ENCODE peak calls at places on chromosome 19, in five cellular contexts. E is activated T-cell treated with anti-CD3 and anti-CD28 coated beads, Interleukin-2, amount 50 U/mL, for 72 hours; V is frontal cortex; D is left colon; M is NCI-H524 treated with DMSO at 0.1 percent for 48 hours. T is an unnamed sample.

GRCh38 chr19:48117515-48118330 is 7.1 kb upstream of the PLA2G4C start:
- DNase-seq in D (no peak), M (no peak), V (no peak), E (no peak), T (no peak)

GRCh38 chr19:46847528-46847927 is 3.1 kb downstream of the AP2S1 start:
- DNase-seq in D (no peak), E (no peak), V (no peak), M (no peak), T (no peak)

GRCh38 chr19:6674868-6675305 is 4.9 kb upstream of the TNFSF14 start:
- DNase-seq in M (no peak), V (peak), E (peak), D (peak), T (no peak)

GRCh38 chr19:51491586-51491985 is 10.0 kb downstream of the SIGLEC12 start:
- DNase-seq in D (no peak), V (no peak), E (no peak), M (no peak), T (no peak)

GRCh38 chr19:10919352-10920287 is 8.8 kb downstream of the YIPF2 start:
- DNase-seq in M (no peak), D (no peak), E (no peak), V (no peak), T (no peak)

GRCh38 chr19:2215281-2215751 is 20.8 kb downstream of the PLEKHJ1 start:
- DNase-seq in V (no peak), D (no peak), M (no peak), E (peak), T (no peak)

GRCh38 chr19:4987286-4987685 is 18.4 kb downstream of the KDM4B start:
- DNase-seq in D (no peak), E (no peak), M (no peak), V (no peak), T (peak)

GRCh38 chr19:49567722-49568454 is 12.5 kb downstream of the NOSIP start:
- DNase-seq in M (no peak), E (no peak), V (no peak), D (peak), T (no peak)

GRCh38 chr19:49180659-49181058 is 23.1 kb downstream of the TRPM4 start:
- DNase-seq in V (no peak), M (no peak), E (no peak), D (no peak), T (no peak)

GRCh38 chr19:5149930-5150329 is 181.0 kb downstream of the KDM4B start:
- DNase-seq in M (no peak), V (no peak), D (no peak), E (no peak), T (peak)

GRCh38 chr19:16112778-16113177 is 1.1 kb downstream of the RAB8A start:
- DNase-seq in V (no peak), M (no peak), D (no peak), E (no peak), T (no peak)

GRCh38 chr19:33638167-33639033 is 16.6 kb downstream of the CHST8 start:
- DNase-seq in V (no peak), M (no peak), D (no peak), E (no peak), T (no peak)

GRCh38 chr19:1247747-1248453 is 483 bp upstream of the MIDN start:
- DNase-seq in V (peak), E (peak), D (peak), M (no peak), T (no peak)

GRCh38 chr19:19488875-19489690 is 26.3 kb downstream of the TSSK6 start:
- DNase-seq in D (peak), E (peak), V (peak), M (no peak), T (peak)

GRCh38 chr19:1164684-1165531 is 9.2 kb downstream of the SBNO2 start:
- DNase-seq in E (no peak), D (no peak), M (no peak), V (no peak), T (no peak)

GRCh38 chr19:13366529-13367143 is 139.6 kb downstream of the CACNA1A start:
- DNase-seq in D (no peak), E (no peak), M (no peak), V (no peak), T (peak)

GRCh38 chr19:952680-953500 is 27.1 kb downstream of the ARID3A start:
- DNase-seq in E (no peak), M (no peak), D (no peak), V (no peak), T (peak)

GRCh38 chr19:46890423-46891170 is 29.8 kb downstream of the ARHGAP35 start:
- DNase-seq in E (no peak), M (no peak), D (peak), V (no peak), T (peak)

GRCh38 chr19:35643255-35644205 is 2.0 kb downstream of the ETV2 start:
- DNase-seq in M (peak), E (peak), D (peak), V (peak), T (peak)

GRCh38 chr19:49801966-49802661 is 11.0 kb downstream of the FUZ start:
- DNase-seq in E (no peak), M (no peak), V (peak), D (peak), T (peak)

GRCh38 chr19:38037151-38037611 is 130.2 kb downstream of the SIPA1L3 start:
- DNase-seq in V (no peak), D (no peak), M (peak), E (no peak), T (no peak)

GRCh38 chr19:19406878-19407639 is 1.6 kb downstream of the GATAD2A start:
- DNase-seq in D (peak), M (no peak), E (peak), V (no peak), T (peak)